ENCODE peak calls at places on chromosomes 1 and 21, in five cellular contexts. O, B, Y, L and C are unnamed samples. For H3K36me3 and H3K27me3, the result is how much of the 10 kb centered on the place peaks cover.

GRCh38 chr1:31745071-31745897 is 18.9 kb downstream of the ADGRB2 start:
- DNase-seq in O (peak), B (no peak), Y (peak), L (peak), C (peak)

GRCh38 chr1:9356021-9356420 is 63.3 kb downstream of the SPSB1 start:
- DNase-seq in O (no peak), B (no peak), Y (no peak), L (no peak), C (no peak)

GRCh38 chr21:40967771-40968170 is 120.8 kb upstream of the DSCAM start:
- DNase-seq in O (no peak), B (peak), Y (no peak), L (no peak), C (peak)

GRCh38 chr21:34892196-34892595 is 156.9 kb downstream of the RUNX1 start:
- DNase-seq in O (no peak), B (no peak), Y (no peak), L (no peak), C (no peak)

GRCh38 chr1:241799414-241799813 is 48.6 kb upstream of the EXO1 start:
- DNase-seq in O (no peak), B (no peak), Y (no peak), L (no peak), C (no peak)

GRCh38 chr1:45586769-45587168 is 2.9 kb downstream of the NASP start:
- DNase-seq in O (no peak), B (no peak), Y (no peak), L (no peak), C (no peak)

GRCh38 chr1:29415156-29415830 is 179.0 kb downstream of the PTPRU start:
- DNase-seq in O (no peak), B (peak), Y (no peak), L (no peak), C (peak)

GRCh38 chr1:147245586-147246021 is 3.1 kb downstream of the CHD1L start:
- DNase-seq in O (no peak), B (no peak), Y (no peak), L (no peak), C (no peak)

GRCh38 chr1:40842201-40842600 is 20.0 kb downstream of the CITED4 start:
- DNase-seq in O (no peak), B (no peak), Y (no peak), L (no peak), C (no peak)

GRCh38 chr1:153532769-153533599 is 2.8 kb downstream of the S100A6 start:
- DNase-seq in O (peak), B (peak), Y (peak), L (no peak), C (peak)

GRCh38 chr1:165641276-165641987 is 10.4 kb downstream of the MGST3 start:
- DNase-seq in O (no peak), B (no peak), Y (no peak), L (no peak), C (no peak)

GRCh38 chr1:98251497-98251896 is 330.7 kb upstream of the DPYD start:
- DNase-seq in O (no peak), B (no peak), Y (no peak), L (no peak), C (no peak)

GRCh38 chr1:29520571-29521437 is 284.5 kb downstream of the PTPRU start:
- DNase-seq in O (no peak), B (no peak), Y (peak), L (no peak), C (no peak)

DNA sequence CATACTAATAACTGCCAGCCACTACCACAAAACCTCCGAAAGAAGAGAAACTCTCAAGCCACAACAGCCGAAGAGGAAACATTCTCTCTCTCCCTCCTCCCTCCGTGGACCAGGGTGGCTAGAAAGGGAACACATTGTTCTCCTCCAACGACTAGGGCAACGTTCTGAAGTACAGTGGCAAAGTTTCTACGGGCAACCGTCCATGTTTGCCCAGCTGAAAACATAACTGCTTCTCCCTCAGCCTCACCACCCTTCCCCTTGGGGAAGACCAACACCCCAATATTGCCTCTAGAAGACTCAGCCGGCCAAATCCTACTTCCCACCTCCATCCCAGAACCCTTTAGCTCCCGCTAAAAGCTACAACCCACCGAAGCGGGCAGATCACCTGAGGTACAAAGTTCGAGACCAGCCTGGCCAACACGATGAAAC is 2.0 kb downstream of the GLUL start:
- DNase-seq in O (no peak), B (no peak), Y (no peak), L (no peak), C (no peak)
- H3K36me3 ChIP-seq in O (under half), B (half or more), Y (under half), L (under half), C (under half)

GRCh38 chr21:37410639-37411038 is 44.1 kb downstream of the DYRK1A start:
- DNase-seq in O (no peak), B (no peak), Y (no peak), L (no peak), C (no peak)

GRCh38 chr21:37412603-37413360 is 46.2 kb downstream of the DYRK1A start:
- DNase-seq in O (no peak), B (no peak), Y (no peak), L (no peak), C (no peak)

GRCh38 chr21:37405629-37406028 is 39.1 kb downstream of the DYRK1A start:
- DNase-seq in O (no peak), B (no peak), Y (no peak), L (no peak), C (no peak)

GRCh38 chr21:37408464-37409193 is 42.1 kb downstream of the DYRK1A start:
- DNase-seq in O (no peak), B (no peak), Y (no peak), L (no peak), C (no peak)

GRCh38 chr21:37407719-37408455 is 41.3 kb downstream of the DYRK1A start:
- DNase-seq in O (no peak), B (no peak), Y (no peak), L (no peak), C (no peak)
- H3K4me3 ChIP-seq in O (no peak), B (no peak), Y (no peak), L (no peak), C (no peak)

DNA sequence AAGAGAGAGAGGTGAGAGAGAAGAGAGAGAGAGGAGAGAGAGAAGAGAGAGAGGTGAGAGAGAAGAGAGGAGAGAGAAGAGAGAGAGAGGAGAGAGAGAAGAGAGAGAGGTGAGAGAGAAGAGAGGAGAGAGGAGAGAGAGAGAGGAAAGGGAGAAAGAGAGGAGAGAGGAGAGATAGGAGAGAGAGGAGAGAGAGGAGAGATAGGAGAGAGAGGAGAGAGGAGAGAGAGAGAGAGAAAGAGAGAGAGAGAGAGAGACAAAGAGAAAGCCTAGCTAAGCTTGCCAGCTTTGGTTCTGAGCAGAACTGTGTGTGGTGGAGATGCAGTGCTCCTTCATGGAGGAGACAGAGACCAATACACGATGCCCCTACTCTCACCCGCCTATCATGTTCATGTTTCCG is 99.1 kb upstream of the KCNA3 start:
- DNase-seq in O (no peak), B (no peak), Y (no peak), L (no peak), C (no peak)
- H3K27me3 ChIP-seq in O (under half), B (under half), Y (under half), L (under half), C (under half)

DNA sequence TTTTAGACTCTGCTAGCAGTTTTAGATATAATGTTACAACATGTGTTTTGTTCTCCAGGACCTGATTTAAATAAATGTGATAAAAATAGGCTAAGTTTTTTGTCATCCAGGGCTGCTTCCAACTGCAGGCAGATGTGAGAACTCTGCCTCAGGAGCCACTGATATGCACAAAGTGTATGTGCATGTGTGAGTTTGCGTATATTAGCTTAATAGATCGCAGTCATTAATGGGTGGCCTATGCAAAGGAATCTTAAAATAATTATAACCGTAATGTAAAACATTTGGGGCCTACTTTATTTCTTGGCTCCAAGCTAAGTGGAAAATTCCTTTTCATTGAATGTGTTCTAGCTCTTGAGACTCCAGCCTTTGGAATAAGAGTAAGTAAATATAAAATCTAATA is 16.7 kb downstream of the DHX9 start:
- DNase-seq in O (no peak), B (no peak), Y (no peak), L (no peak), C (no peak)
- H3K36me3 ChIP-seq in O (under half), B (half or more), Y (under half), L (under half), C (half or more)